ENCODE peak calls at places on chromosomes 12 and 14, in four cellular contexts. One of them, this sample, is unnamed.

GRCh38 chr14:20460458-20461229 is 590 bp downstream of the PIP4P1 start:
- DNase-seq in lower leg skin: peak
- DNase-seq in epithelial cell of esophagus: peak
- DNase-seq in pancreas: peak
- DNase-seq in this sample: no peak

GRCh38 chr12:123973552-123974341 is 732 bp downstream of the ZNF664 start:
- DNase-seq in lower leg skin: peak
- DNase-seq in pancreas: peak
- DNase-seq in epithelial cell of esophagus: peak
- DNase-seq in this sample: no peak

GRCh38 chr12:47717443-47718193 is 7.7 kb downstream of the ENDOU start:
- DNase-seq in pancreas: peak
- DNase-seq in lower leg skin: peak
- DNase-seq in epithelial cell of esophagus: peak
- DNase-seq in this sample: peak

GRCh38 chr12:6068226-6068625 is 56.2 kb downstream of the VWF start:
- DNase-seq in epithelial cell of esophagus: no peak
- DNase-seq in lower leg skin: no peak
- DNase-seq in pancreas: no peak
- DNase-seq in this sample: no peak

GRCh38 chr14:98964171-98964570 is 307.8 kb downstream of the BCL11B start:
- DNase-seq in epithelial cell of esophagus: no peak
- DNase-seq in pancreas: no peak
- DNase-seq in lower leg skin: no peak
- DNase-seq in this sample: no peak

GRCh38 chr12:25456474-25456873 is 96.6 kb downstream of the LMNTD1 start:
- DNase-seq in epithelial cell of esophagus: no peak
- DNase-seq in lower leg skin: no peak
- DNase-seq in pancreas: no peak
- DNase-seq in this sample: no peak

GRCh38 chr12:52296572-52297215 is 5.4 kb upstream of the KRT81 start:
- DNase-seq in pancreas: no peak
- DNase-seq in epithelial cell of esophagus: no peak
- DNase-seq in lower leg skin: peak
- DNase-seq in this sample: peak

GRCh38 chr12:10695852-10696251 is 22.0 kb upstream of the STYK1 start:
- DNase-seq in epithelial cell of esophagus: no peak
- DNase-seq in pancreas: no peak
- DNase-seq in lower leg skin: no peak
- DNase-seq in this sample: no peak

GRCh38 chr12:16612647-16613046 is 6.7 kb upstream of the LMO3 start:
- DNase-seq in epithelial cell of esophagus: peak
- DNase-seq in lower leg skin: no peak
- DNase-seq in pancreas: no peak
- DNase-seq in this sample: no peak

DNA sequence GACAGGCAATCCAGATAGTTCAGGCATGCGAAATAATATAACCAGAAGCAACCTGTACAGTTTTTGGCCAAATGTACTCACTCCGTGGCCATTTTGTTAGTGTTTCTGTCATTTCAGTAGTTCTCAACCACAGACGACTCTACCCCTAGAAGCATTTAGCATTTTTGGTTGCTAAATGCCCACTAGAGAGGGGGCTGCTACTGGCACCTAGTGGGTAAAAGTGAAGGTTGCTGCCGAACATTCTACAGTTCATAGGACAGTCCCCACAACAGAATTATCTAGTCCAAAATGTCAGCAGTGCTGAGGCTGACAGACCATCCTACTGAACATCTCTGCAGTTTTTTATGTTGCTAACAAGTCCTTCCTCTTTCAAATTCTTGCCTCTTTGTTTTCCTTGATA is 107.4 kb downstream of the TSHR start:
- DNase-seq in epithelial cell of esophagus: peak
- DNase-seq in pancreas: no peak
- DNase-seq in lower leg skin: no peak
- DNase-seq in this sample: no peak
- TF ChIP-seq CTCF in epithelial cell of esophagus: peak
- TF ChIP-seq CTCF in pancreas: no peak
- TF ChIP-seq CTCF in lower leg skin: no peak
- TF ChIP-seq CTCF in this sample: peak

GRCh38 chr14:30655124-30655523 is 33.0 kb downstream of the SCFD1 start:
- DNase-seq in lower leg skin: no peak
- DNase-seq in pancreas: no peak
- DNase-seq in epithelial cell of esophagus: no peak
- DNase-seq in this sample: no peak

GRCh38 chr14:30657606-30658163 is 35.6 kb downstream of the SCFD1 start:
- DNase-seq in lower leg skin: no peak
- DNase-seq in pancreas: no peak
- DNase-seq in epithelial cell of esophagus: peak
- DNase-seq in this sample: no peak

GRCh38 chr14:30655658-30656057 is 33.5 kb downstream of the SCFD1 start:
- DNase-seq in epithelial cell of esophagus: no peak
- DNase-seq in lower leg skin: no peak
- DNase-seq in pancreas: no peak
- DNase-seq in this sample: no peak

GRCh38 chr14:30657050-30657449 is 34.9 kb downstream of the SCFD1 start:
- DNase-seq in lower leg skin: no peak
- DNase-seq in epithelial cell of esophagus: no peak
- DNase-seq in pancreas: no peak
- DNase-seq in this sample: no peak

DNA sequence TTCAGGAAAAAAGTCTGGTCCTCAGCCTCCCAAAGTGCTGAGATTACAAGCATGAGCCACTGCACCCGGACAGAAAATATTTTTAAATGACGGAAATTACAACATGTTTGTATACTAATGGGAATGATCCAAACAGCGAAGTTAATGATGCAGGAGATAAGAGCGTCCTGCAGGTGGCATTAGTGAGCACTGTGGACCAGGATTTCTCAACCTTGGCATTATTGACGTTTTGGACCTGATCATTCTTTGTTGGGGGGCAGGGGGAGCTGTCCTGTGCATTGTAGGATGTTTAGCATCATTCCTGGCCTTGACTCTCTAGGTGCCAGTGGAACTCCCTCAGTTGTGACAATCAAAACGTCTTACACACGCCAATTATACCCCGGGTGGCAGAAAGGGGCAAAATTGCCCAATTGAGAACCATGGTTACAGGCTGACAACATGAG is 34.1 kb downstream of the SCFD1 start:
- DNase-seq in pancreas: no peak
- DNase-seq in epithelial cell of esophagus: peak
- DNase-seq in lower leg skin: no peak
- DNase-seq in this sample: no peak
- TF ChIP-seq CTCF in pancreas: peak
- TF ChIP-seq CTCF in epithelial cell of esophagus: peak
- TF ChIP-seq CTCF in lower leg skin: no peak
- TF ChIP-seq CTCF in this sample: peak

GRCh38 chr12:107873223-107873622 is 98.7 kb downstream of the ASCL4 start:
- DNase-seq in lower leg skin: no peak
- DNase-seq in pancreas: no peak
- DNase-seq in epithelial cell of esophagus: no peak
- DNase-seq in this sample: no peak
- TF ChIP-seq CTCF in lower leg skin: no peak
- TF ChIP-seq CTCF in pancreas: no peak
- TF ChIP-seq CTCF in epithelial cell of esophagus: no peak
- TF ChIP-seq CTCF in this sample: no peak

DNA sequence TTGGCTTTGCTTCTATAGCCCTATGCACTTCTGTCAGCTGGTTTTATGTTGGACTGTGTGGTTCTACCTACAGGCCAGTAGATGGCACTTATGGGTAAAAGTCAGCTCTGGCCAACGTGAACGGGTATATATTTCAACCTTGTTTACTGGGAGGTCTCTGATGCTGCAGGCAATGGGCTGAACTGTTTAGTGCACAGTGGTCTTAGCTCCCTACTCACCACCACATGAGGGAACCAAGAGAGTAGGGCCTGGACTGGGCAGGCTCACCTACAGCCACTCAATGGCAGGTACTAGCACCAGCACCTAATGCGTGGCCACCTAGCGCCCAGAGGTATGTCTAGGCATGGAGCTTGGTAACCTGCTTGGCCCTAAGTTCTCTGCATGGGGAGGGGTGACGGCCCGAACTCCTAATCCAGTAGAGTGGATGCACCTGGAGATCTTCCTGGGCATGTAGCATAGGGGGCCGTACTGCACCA is 481.8 kb downstream of the TMEM117 start:
- DNase-seq in pancreas: no peak
- DNase-seq in lower leg skin: no peak
- DNase-seq in epithelial cell of esophagus: peak
- DNase-seq in this sample: no peak
- TF ChIP-seq CTCF in pancreas: no peak
- TF ChIP-seq CTCF in lower leg skin: no peak
- TF ChIP-seq CTCF in epithelial cell of esophagus: peak
- TF ChIP-seq CTCF in this sample: no peak

GRCh38 chr14:105089746-105090492 is 24.7 kb upstream of the GPR132 start:
- DNase-seq in lower leg skin: no peak
- DNase-seq in epithelial cell of esophagus: no peak
- DNase-seq in pancreas: no peak
- DNase-seq in this sample: no peak

GRCh38 chr14:105087308-105087962 is 22.2 kb upstream of the GPR132 start:
- DNase-seq in pancreas: peak
- DNase-seq in lower leg skin: no peak
- DNase-seq in epithelial cell of esophagus: peak
- DNase-seq in this sample: no peak

GRCh38 chr14:105086833-105087307 is 21.6 kb upstream of the GPR132 start:
- DNase-seq in pancreas: peak
- DNase-seq in lower leg skin: peak
- DNase-seq in epithelial cell of esophagus: peak
- DNase-seq in this sample: peak

GRCh38 chr14:105088812-105089745 is 23.8 kb upstream of the GPR132 start:
- DNase-seq in pancreas: peak
- DNase-seq in lower leg skin: no peak
- DNase-seq in epithelial cell of esophagus: peak
- DNase-seq in this sample: no peak

GRCh38 chr14:105087963-105088811 is 23.0 kb upstream of the GPR132 start:
- DNase-seq in lower leg skin: peak
- DNase-seq in pancreas: peak
- DNase-seq in epithelial cell of esophagus: peak
- DNase-seq in this sample: no peak
- TF ChIP-seq CTCF in lower leg skin: no peak
- TF ChIP-seq CTCF in pancreas: no peak
- TF ChIP-seq CTCF in epithelial cell of esophagus: no peak
- TF ChIP-seq CTCF in this sample: no peak

GRCh38 chr12:75137896-75138295 is 71.7 kb downstream of the KCNC2 start:
- DNase-seq in lower leg skin: no peak
- DNase-seq in epithelial cell of esophagus: no peak
- DNase-seq in pancreas: no peak
- DNase-seq in this sample: no peak
- TF ChIP-seq CTCF in lower leg skin: no peak
- TF ChIP-seq CTCF in epithelial cell of esophagus: no peak
- TF ChIP-seq CTCF in pancreas: no peak
- TF ChIP-seq CTCF in this sample: no peak

GRCh38 chr14:33432407-33433023 is 493.8 kb downstream of the NPAS3 start:
- DNase-seq in epithelial cell of esophagus: peak
- DNase-seq in lower leg skin: no peak
- DNase-seq in pancreas: no peak
- DNase-seq in this sample: no peak
- TF ChIP-seq CTCF in epithelial cell of esophagus: peak
- TF ChIP-seq CTCF in lower leg skin: no peak
- TF ChIP-seq CTCF in pancreas: peak
- TF ChIP-seq CTCF in this sample: peak

GRCh38 chr14:79407572-79407971 is 803.7 kb downstream of the DIO2 start:
- DNase-seq in pancreas: no peak
- DNase-seq in epithelial cell of esophagus: no peak
- DNase-seq in lower leg skin: no peak
- DNase-seq in this sample: no peak
- TF ChIP-seq CTCF in pancreas: no peak
- TF ChIP-seq CTCF in epithelial cell of esophagus: no peak
- TF ChIP-seq CTCF in lower leg skin: no peak
- TF ChIP-seq CTCF in this sample: no peak

This sample was measured in CD14-positive monocyte.